ENCODE peak calls at places on chromosomes 7 and 10, in six cellular contexts. One of them, this sample, is unnamed.

GRCh38 chr10:218753-219152 is 83.5 kb downstream of the ZMYND11 start:
- DNase-seq in fibroblast of the aortic adventitia: peak; percentile 57
- DNase-seq in uterus: no peak
- DNase-seq in CD8-positive, alpha-beta T cell: no peak
- DNase-seq in fibroblast of pulmonary artery: no peak
- DNase-seq in A549: no peak
- DNase-seq in this sample: peak; percentile 15

GRCh38 chr10:102509387-102509786 is 5.6 kb downstream of the SUFU start:
- DNase-seq in fibroblast of the aortic adventitia: peak; percentile 76
- DNase-seq in uterus: no peak
- DNase-seq in CD8-positive, alpha-beta T cell: no peak
- DNase-seq in fibroblast of pulmonary artery: peak; percentile 72
- DNase-seq in A549: no peak
- DNase-seq in this sample: peak; percentile 61

GRCh38 chr7:26675143-26675887 is 189.1 kb downstream of the SKAP2 start:
- DNase-seq in fibroblast of the aortic adventitia: peak; percentile 9
- DNase-seq in uterus: no peak
- DNase-seq in CD8-positive, alpha-beta T cell: no peak
- DNase-seq in fibroblast of pulmonary artery: peak; percentile 18
- DNase-seq in A549: no peak
- DNase-seq in this sample: no peak

GRCh38 chr10:31939797-31940708 is 11.4 kb upstream of the ARHGAP12 start:
- DNase-seq in fibroblast of the aortic adventitia: no peak
- DNase-seq in uterus: no peak
- DNase-seq in CD8-positive, alpha-beta T cell: no peak
- DNase-seq in fibroblast of pulmonary artery: no peak
- DNase-seq in A549: no peak
- DNase-seq in this sample: peak; percentile 30

GRCh38 chr7:130289478-130289877 is 3.5 kb upstream of the CPA4 start:
- DNase-seq in fibroblast of the aortic adventitia: no peak
- DNase-seq in uterus: no peak
- DNase-seq in CD8-positive, alpha-beta T cell: no peak
- DNase-seq in fibroblast of pulmonary artery: no peak
- DNase-seq in A549: no peak
- DNase-seq in this sample: no peak

GRCh38 chr10:42975558-42976352 is 101.1 kb upstream of the RET start:
- DNase-seq in fibroblast of the aortic adventitia: no peak
- DNase-seq in uterus: peak; percentile 5
- DNase-seq in CD8-positive, alpha-beta T cell: no peak
- DNase-seq in fibroblast of pulmonary artery: no peak
- DNase-seq in A549: peak; percentile 18
- DNase-seq in this sample: no peak

GRCh38 chr10:133090654-133091053 is 2.9 kb downstream of the ADGRA1 start:
- DNase-seq in fibroblast of the aortic adventitia: no peak
- DNase-seq in uterus: no peak
- DNase-seq in CD8-positive, alpha-beta T cell: no peak
- DNase-seq in fibroblast of pulmonary artery: no peak
- DNase-seq in A549: no peak
- DNase-seq in this sample: no peak

GRCh38 chr7:17580861-17581260 is 282.4 kb downstream of the AHR start:
- DNase-seq in fibroblast of the aortic adventitia: no peak
- DNase-seq in uterus: no peak
- DNase-seq in CD8-positive, alpha-beta T cell: no peak
- DNase-seq in fibroblast of pulmonary artery: no peak
- DNase-seq in A549: no peak
- DNase-seq in this sample: no peak

GRCh38 chr10:132384618-132385510 is 12.1 kb upstream of the PWWP2B start:
- DNase-seq in fibroblast of the aortic adventitia: no peak
- DNase-seq in uterus: peak; percentile 9
- DNase-seq in CD8-positive, alpha-beta T cell: no peak
- DNase-seq in fibroblast of pulmonary artery: no peak
- DNase-seq in A549: no peak
- DNase-seq in this sample: no peak

GRCh38 chr7:151442776-151443496 is 3.0 kb upstream of the CRYGN start:
- DNase-seq in fibroblast of the aortic adventitia: peak; percentile 22
- DNase-seq in uterus: peak; percentile 17
- DNase-seq in CD8-positive, alpha-beta T cell: no peak
- DNase-seq in fibroblast of pulmonary artery: no peak
- DNase-seq in A549: no peak
- DNase-seq in this sample: no peak

GRCh38 chr10:76973515-76974289 is 663.9 kb downstream of the KCNMA1 start:
- DNase-seq in fibroblast of the aortic adventitia: peak; percentile 81
- DNase-seq in uterus: peak; percentile 27
- DNase-seq in CD8-positive, alpha-beta T cell: no peak
- DNase-seq in fibroblast of pulmonary artery: no peak
- DNase-seq in A549: no peak
- DNase-seq in this sample: no peak

GRCh38 chr10:17607603-17608332 is 9.4 kb downstream of the HACD1 start:
- DNase-seq in fibroblast of the aortic adventitia: peak; percentile 74
- DNase-seq in uterus: no peak
- DNase-seq in CD8-positive, alpha-beta T cell: no peak
- DNase-seq in fibroblast of pulmonary artery: peak; percentile 76
- DNase-seq in A549: peak; percentile 67
- DNase-seq in this sample: peak; percentile 78

GRCh38 chr10:117653170-117653515 is 110.6 kb downstream of the EMX2 start:
- DNase-seq in fibroblast of the aortic adventitia: peak; percentile 82
- DNase-seq in uterus: no peak
- DNase-seq in CD8-positive, alpha-beta T cell: no peak
- DNase-seq in fibroblast of pulmonary artery: peak; percentile 72
- DNase-seq in A549: peak; percentile 78
- DNase-seq in this sample: peak; percentile 97

GRCh38 chr7:67738-68395 is 124.5 kb upstream of the FAM20C start:
- DNase-seq in fibroblast of the aortic adventitia: peak; percentile 5
- DNase-seq in uterus: no peak
- DNase-seq in CD8-positive, alpha-beta T cell: no peak
- DNase-seq in fibroblast of pulmonary artery: no peak
- DNase-seq in A549: no peak
- DNase-seq in this sample: no peak

GRCh38 chr10:110782616-110783015 is 89.1 kb upstream of the PDCD4 start:
- DNase-seq in fibroblast of the aortic adventitia: no peak
- DNase-seq in uterus: no peak
- DNase-seq in CD8-positive, alpha-beta T cell: no peak
- DNase-seq in fibroblast of pulmonary artery: no peak
- DNase-seq in A549: no peak
- DNase-seq in this sample: no peak

GRCh38 chr7:29274156-29275017 is 79.8 kb downstream of the CHN2 start:
- DNase-seq in fibroblast of the aortic adventitia: peak; percentile 84
- DNase-seq in uterus: no peak
- DNase-seq in CD8-positive, alpha-beta T cell: no peak
- DNase-seq in fibroblast of pulmonary artery: peak; percentile 49
- DNase-seq in A549: no peak
- DNase-seq in this sample: peak; percentile 78

GRCh38 chr7:158672975-158673374 is 31.6 kb downstream of the NCAPG2 start:
- DNase-seq in fibroblast of the aortic adventitia: peak; percentile 17
- DNase-seq in uterus: no peak
- DNase-seq in CD8-positive, alpha-beta T cell: no peak
- DNase-seq in fibroblast of pulmonary artery: peak; percentile 34
- DNase-seq in A549: peak; percentile 66
- DNase-seq in this sample: peak; percentile 43

GRCh38 chr7:135327458-135327857 is 93.8 kb downstream of the STRA8 start:
- DNase-seq in fibroblast of the aortic adventitia: no peak
- DNase-seq in uterus: no peak
- DNase-seq in CD8-positive, alpha-beta T cell: no peak
- DNase-seq in fibroblast of pulmonary artery: no peak
- DNase-seq in A549: no peak
- DNase-seq in this sample: no peak

GRCh38 chr7:148303295-148304013 is 287.1 kb upstream of the C7orf33 start:
- DNase-seq in fibroblast of the aortic adventitia: peak; percentile 49
- DNase-seq in uterus: peak; percentile 73
- DNase-seq in CD8-positive, alpha-beta T cell: no peak
- DNase-seq in fibroblast of pulmonary artery: peak; percentile 67
- DNase-seq in A549: peak; percentile 33
- DNase-seq in this sample: peak; percentile 84

GRCh38 chr10:124676416-124677062 is 67.6 kb downstream of the FAM53B start:
- DNase-seq in fibroblast of the aortic adventitia: no peak
- DNase-seq in uterus: no peak
- DNase-seq in CD8-positive, alpha-beta T cell: no peak
- DNase-seq in fibroblast of pulmonary artery: no peak
- DNase-seq in A549: no peak
- DNase-seq in this sample: no peak

GRCh38 chr7:92044148-92044547 is 90.1 kb downstream of the CYP51A1 start:
- DNase-seq in fibroblast of the aortic adventitia: no peak
- DNase-seq in uterus: no peak
- DNase-seq in CD8-positive, alpha-beta T cell: no peak
- DNase-seq in fibroblast of pulmonary artery: no peak
- DNase-seq in A549: no peak
- DNase-seq in this sample: no peak

GRCh38 chr10:112278871-112279270 is 4.3 kb upstream of the TECTB start:
- DNase-seq in fibroblast of the aortic adventitia: no peak
- DNase-seq in uterus: no peak
- DNase-seq in CD8-positive, alpha-beta T cell: no peak
- DNase-seq in fibroblast of pulmonary artery: no peak
- DNase-seq in A549: no peak
- DNase-seq in this sample: no peak

GRCh38 chr7:131948434-131949053 is 392.1 kb upstream of the PODXL start:
- DNase-seq in fibroblast of the aortic adventitia: peak; percentile 40
- DNase-seq in uterus: no peak
- DNase-seq in CD8-positive, alpha-beta T cell: no peak
- DNase-seq in fibroblast of pulmonary artery: peak; percentile 5
- DNase-seq in A549: peak; percentile 89
- DNase-seq in this sample: no peak

GRCh38 chr7:37105119-37105518 is 343.5 kb downstream of the ELMO1 start:
- DNase-seq in fibroblast of the aortic adventitia: no peak
- DNase-seq in uterus: no peak
- DNase-seq in CD8-positive, alpha-beta T cell: no peak
- DNase-seq in fibroblast of pulmonary artery: no peak
- DNase-seq in A549: no peak
- DNase-seq in this sample: no peak

GRCh38 chr10:52279546-52279945 is 34.5 kb upstream of the DKK1 start:
- DNase-seq in fibroblast of the aortic adventitia: no peak
- DNase-seq in uterus: no peak
- DNase-seq in CD8-positive, alpha-beta T cell: no peak
- DNase-seq in fibroblast of pulmonary artery: no peak
- DNase-seq in A549: no peak
- DNase-seq in this sample: no peak

GRCh38 chr7:38178004-38178694 is at the start of gene STARD3NL:
- DNase-seq in fibroblast of the aortic adventitia: peak; percentile 100
- DNase-seq in uterus: peak; percentile 95
- DNase-seq in CD8-positive, alpha-beta T cell: peak; percentile 76
- DNase-seq in fibroblast of pulmonary artery: peak; percentile 100
- DNase-seq in A549: peak; percentile 100
- DNase-seq in this sample: peak; percentile 100

GRCh38 chr7:38178695-38179344 is 775 bp downstream of the STARD3NL start:
- DNase-seq in fibroblast of the aortic adventitia: peak; percentile 63
- DNase-seq in uterus: no peak
- DNase-seq in CD8-positive, alpha-beta T cell: no peak
- DNase-seq in fibroblast of pulmonary artery: peak; percentile 58
- DNase-seq in A549: no peak
- DNase-seq in this sample: peak; percentile 65

GRCh38 chr7:38179719-38180333 is 1.8 kb downstream of the STARD3NL start:
- DNase-seq in fibroblast of the aortic adventitia: peak; percentile 38
- DNase-seq in uterus: no peak
- DNase-seq in CD8-positive, alpha-beta T cell: no peak
- DNase-seq in fibroblast of pulmonary artery: peak; percentile 25
- DNase-seq in A549: no peak
- DNase-seq in this sample: no peak

GRCh38 chr7:38181111-38181510 is 3.1 kb downstream of the STARD3NL start:
- DNase-seq in fibroblast of the aortic adventitia: no peak
- DNase-seq in uterus: no peak
- DNase-seq in CD8-positive, alpha-beta T cell: no peak
- DNase-seq in fibroblast of pulmonary artery: no peak
- DNase-seq in A549: no peak
- DNase-seq in this sample: no peak

GRCh38 chr7:38177621-38178003 is 433 bp upstream of the STARD3NL start:
- DNase-seq in fibroblast of the aortic adventitia: no peak
- DNase-seq in uterus: no peak
- DNase-seq in CD8-positive, alpha-beta T cell: no peak
- DNase-seq in fibroblast of pulmonary artery: no peak
- DNase-seq in A549: no peak
- DNase-seq in this sample: no peak
- H3K4me3 ChIP-seq in fibroblast of the aortic adventitia: peak overlapping the region; percentile 85
- H3K4me3 ChIP-seq in uterus: peak overlapping the region; percentile 80
- H3K4me3 ChIP-seq in CD8-positive, alpha-beta T cell: peak overlapping the region; percentile 72
- H3K4me3 ChIP-seq in fibroblast of pulmonary artery: peak overlapping the region; percentile 87
- H3K4me3 ChIP-seq in A549: peak overlapping the region; percentile 73
- H3K4me3 ChIP-seq in this sample: peak overlapping the region; percentile 66

DNA sequence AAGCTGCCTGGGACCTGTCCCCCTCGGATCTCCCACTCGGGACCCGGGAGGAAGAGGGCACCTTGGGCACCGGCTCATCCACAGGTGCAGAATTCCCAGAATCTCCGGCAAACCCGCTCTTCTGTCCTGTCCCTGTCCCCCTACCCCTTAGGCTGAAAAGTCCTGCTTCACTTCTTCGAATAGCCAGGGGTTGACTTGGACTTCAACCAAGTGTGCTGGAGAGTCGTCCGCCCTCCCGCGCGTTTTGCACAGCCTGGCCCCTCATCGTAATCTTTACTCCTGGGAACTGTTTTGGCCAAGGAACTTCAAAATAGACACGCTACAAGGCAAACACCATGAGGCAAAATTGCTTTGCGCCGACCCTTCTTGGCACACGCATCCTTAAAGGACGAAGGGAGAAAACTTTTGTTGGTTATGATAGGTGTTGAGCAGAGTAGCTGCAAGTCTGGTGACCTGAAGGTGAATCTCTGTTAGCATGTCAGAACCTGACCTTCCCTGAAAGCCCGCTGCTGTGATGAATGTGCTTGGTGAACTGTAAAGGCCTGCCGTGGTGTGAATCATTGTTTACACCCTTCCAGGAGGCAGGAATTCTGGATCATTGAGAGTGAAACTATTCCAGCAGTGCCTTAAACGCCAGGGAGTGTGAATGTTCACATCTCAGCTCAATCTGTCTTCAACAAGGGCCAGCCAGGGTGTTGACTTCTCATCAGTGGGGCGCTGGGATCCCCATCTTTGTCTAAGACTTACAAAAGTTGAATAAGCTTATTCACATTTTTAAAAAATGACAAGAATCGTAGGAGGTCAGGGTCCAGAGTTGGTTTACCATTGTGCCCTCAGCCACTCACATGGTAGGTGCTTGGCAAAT is 589 bp upstream of the RAPGEF5 start:
- DNase-seq in fibroblast of the aortic adventitia: peak; percentile 52
- DNase-seq in uterus: no peak
- DNase-seq in CD8-positive, alpha-beta T cell: no peak
- DNase-seq in fibroblast of pulmonary artery: peak; percentile 3
- DNase-seq in A549: peak; percentile 35
- DNase-seq in this sample: no peak
- H3K4me3 ChIP-seq in fibroblast of the aortic adventitia: peak overlapping the region; percentile 46
- H3K4me3 ChIP-seq in uterus: peak overlapping the region; percentile 32
- H3K4me3 ChIP-seq in CD8-positive, alpha-beta T cell: no peak overlapping the region
- H3K4me3 ChIP-seq in fibroblast of pulmonary artery: no peak overlapping the region
- H3K4me3 ChIP-seq in A549: peak overlapping the region; percentile 52
- H3K4me3 ChIP-seq in this sample: no peak overlapping the region

GRCh38 chr7:42495251-42495650 is 258.2 kb upstream of the GLI3 start:
- DNase-seq in fibroblast of the aortic adventitia: peak; percentile 16
- DNase-seq in uterus: no peak
- DNase-seq in CD8-positive, alpha-beta T cell: no peak
- DNase-seq in fibroblast of pulmonary artery: peak; percentile 59
- DNase-seq in A549: no peak
- DNase-seq in this sample: peak; percentile 18
- H3K4me3 ChIP-seq in fibroblast of the aortic adventitia: no peak overlapping the region
- H3K4me3 ChIP-seq in uterus: no peak overlapping the region
- H3K4me3 ChIP-seq in CD8-positive, alpha-beta T cell: no peak overlapping the region
- H3K4me3 ChIP-seq in fibroblast of pulmonary artery: no peak overlapping the region
- H3K4me3 ChIP-seq in A549: no peak overlapping the region
- H3K4me3 ChIP-seq in this sample: no peak overlapping the region

DNA sequence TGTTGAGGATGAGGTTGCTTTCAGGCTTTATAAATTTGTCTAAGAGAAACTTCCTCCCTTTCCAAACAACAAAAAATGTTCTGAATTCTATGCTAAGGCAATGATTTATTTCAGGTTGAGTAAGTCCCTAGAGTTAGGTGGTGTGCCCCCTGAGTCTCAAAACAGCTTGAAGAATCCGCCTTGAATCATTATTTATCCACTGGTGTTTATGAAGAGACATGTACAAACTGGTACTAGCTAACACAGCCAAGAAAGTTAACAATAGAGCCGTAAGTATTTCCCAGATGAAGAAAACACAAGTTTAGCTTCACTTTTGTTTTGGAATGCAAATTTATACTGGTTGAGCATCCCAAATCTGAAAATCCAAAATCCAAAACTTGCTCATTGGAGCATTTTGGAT is 66.2 kb upstream of the SRPK2 start:
- DNase-seq in fibroblast of the aortic adventitia: peak; percentile 16
- DNase-seq in uterus: no peak
- DNase-seq in CD8-positive, alpha-beta T cell: no peak
- DNase-seq in fibroblast of pulmonary artery: no peak
- DNase-seq in A549: no peak
- DNase-seq in this sample: peak; percentile 35
- H3K4me3 ChIP-seq in fibroblast of the aortic adventitia: no peak overlapping the region
- H3K4me3 ChIP-seq in uterus: no peak overlapping the region
- H3K4me3 ChIP-seq in CD8-positive, alpha-beta T cell: no peak overlapping the region
- H3K4me3 ChIP-seq in fibroblast of pulmonary artery: no peak overlapping the region
- H3K4me3 ChIP-seq in A549: no peak overlapping the region
- H3K4me3 ChIP-seq in this sample: no peak overlapping the region